ENCODE peak calls at places on chromosomes 1 and 21, in four cellular contexts. G, C, Z and U are unnamed samples.

GRCh38 chr1:41509270-41509671 is 24.8 kb upstream of the EDN2 start:
- DNase-seq in G (no peak), C (no peak), Z (no peak), U (no peak)

GRCh38 chr1:55898191-55898590 is 681.2 kb downstream of the PLPP3 start:
- DNase-seq in G (no peak), C (no peak), Z (no peak), U (no peak)

GRCh38 chr1:108051625-108052382 is 86.8 kb upstream of the VAV3 start:
- DNase-seq in G (no peak), C (no peak), Z (no peak), U (no peak)

GRCh38 chr1:160618763-160619274 is 28.0 kb downstream of the SLAMF1 start:
- DNase-seq in G (no peak), C (no peak), Z (peak), U (no peak)

GRCh38 chr1:156748670-156749428 is 2.6 kb downstream of the HDGF start:
- DNase-seq in G (peak), C (no peak), Z (peak), U (no peak)

GRCh38 chr1:158191299-158191698 is 10.6 kb downstream of the CD1D start:
- DNase-seq in G (no peak), C (no peak), Z (no peak), U (no peak)

GRCh38 chr1:15289251-15289651 is 42.2 kb downstream of the FHAD1 start:
- DNase-seq in G (no peak), C (no peak), Z (no peak), U (no peak)

GRCh38 chr1:22613226-22613918 is 23.1 kb upstream of the C1QA start:
- DNase-seq in G (no peak), C (no peak), Z (no peak), U (no peak)

GRCh38 chr1:85615536-85615935 is 35.0 kb downstream of the CCN1 start:
- DNase-seq in G (no peak), C (no peak), Z (no peak), U (no peak)

GRCh38 chr1:207495816-207496792 is at the start of gene CR1:
- DNase-seq in G (no peak), C (peak), Z (peak), U (no peak)

GRCh38 chr1:210631399-210631798 is 302.7 kb downstream of the HHAT start:
- DNase-seq in G (no peak), C (no peak), Z (no peak), U (no peak)
- TF ChIP-seq CTCF in G (no peak), C (no peak), Z (no peak), U (no peak)

DNA sequence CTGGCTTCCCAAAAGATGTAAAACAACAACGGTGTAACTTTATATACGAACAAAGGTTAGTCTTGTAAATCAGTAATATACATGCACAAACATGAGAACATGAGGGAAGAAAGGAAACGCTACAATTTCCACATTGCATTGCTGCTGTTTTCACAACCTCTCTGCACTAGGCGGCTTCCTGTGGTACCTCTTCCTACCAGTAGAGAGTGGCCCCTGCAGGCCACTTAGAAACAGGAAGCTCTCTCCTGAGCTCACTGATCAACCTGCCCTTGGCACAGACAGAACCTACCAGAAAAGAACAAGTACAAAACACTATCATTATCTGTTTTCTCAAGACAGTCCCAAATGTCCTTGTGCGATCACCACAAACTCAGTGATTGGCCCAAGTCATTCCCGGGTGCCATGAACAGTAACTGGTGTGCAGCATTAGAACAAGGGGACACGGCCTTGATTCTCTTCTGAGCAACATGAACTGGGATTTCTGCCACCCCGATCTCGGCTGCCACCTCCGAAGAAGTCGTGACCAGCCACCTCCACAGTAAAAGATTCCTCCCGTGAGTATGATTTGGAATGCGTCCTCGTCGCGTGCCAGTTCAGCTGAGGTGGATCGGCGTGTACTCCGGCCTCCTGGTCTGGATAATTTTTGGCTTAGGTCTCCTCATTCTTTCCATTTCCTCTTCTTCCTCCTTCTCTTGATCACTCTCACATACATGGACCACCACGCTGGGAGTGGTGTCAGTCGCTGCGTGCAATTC is 5.7 kb upstream of the KCNE1 start:
- DNase-seq in G (no peak), C (no peak), Z (peak), U (no peak)
- TF ChIP-seq CTCF in G (no peak), C (peak), Z (peak), U (peak)

DNA sequence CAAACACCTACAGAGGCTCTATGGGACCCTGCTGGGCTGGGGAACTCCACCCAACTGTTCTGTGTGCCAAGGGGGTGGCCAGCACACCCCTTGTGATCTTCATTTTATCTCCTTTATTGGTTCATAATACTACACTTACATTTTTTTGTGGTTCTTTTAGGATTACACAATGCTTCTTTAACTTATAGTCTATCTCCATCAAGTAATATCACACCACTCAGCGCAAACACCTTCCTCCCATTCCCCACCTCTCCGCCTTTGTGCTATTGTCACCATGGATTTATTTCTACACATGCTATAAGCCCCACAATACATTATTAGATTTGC is 15.9 kb downstream of the EFNA3 start:
- DNase-seq in G (no peak), C (no peak), Z (no peak), U (no peak)
- TF ChIP-seq CTCF in G (no peak), C (no peak), Z (no peak), U (no peak)

GRCh38 chr1:29120955-29121485 is 2.7 kb downstream of the TMEM200B start:
- DNase-seq in G (peak), C (peak), Z (no peak), U (no peak)

GRCh38 chr1:29120367-29120766 is 3.3 kb downstream of the TMEM200B start:
- DNase-seq in G (no peak), C (no peak), Z (no peak), U (no peak)

GRCh38 chr1:29121951-29122661 is 1.6 kb downstream of the TMEM200B start:
- DNase-seq in G (no peak), C (peak), Z (no peak), U (no peak)

GRCh38 chr1:29122662-29122986 is 1.1 kb downstream of the TMEM200B start:
- DNase-seq in G (peak), C (no peak), Z (no peak), U (peak)

GRCh38 chr1:29121516-29121937 is 2.2 kb downstream of the TMEM200B start:
- DNase-seq in G (no peak), C (no peak), Z (no peak), U (no peak)
- TF ChIP-seq CTCF in G (no peak), C (peak), Z (no peak), U (no peak)

GRCh38 chr1:234065794-234066447 is 161.4 kb downstream of the SLC35F3 start:
- DNase-seq in G (peak), C (peak), Z (peak), U (peak)
- TF ChIP-seq CTCF in G (peak), C (peak), Z (peak), U (peak)

GRCh38 chr1:46760558-46761166 is 38.2 kb upstream of the CYP4B1 start:
- DNase-seq in G (no peak), C (no peak), Z (no peak), U (no peak)
- TF ChIP-seq CTCF in G (no peak), C (no peak), Z (no peak), U (no peak)

GRCh38 chr1:232598133-232598532 is 31.8 kb downstream of the SIPA1L2 start:
- DNase-seq in G (no peak), C (no peak), Z (no peak), U (no peak)

GRCh38 chr1:232598837-232599177 is 31.1 kb downstream of the SIPA1L2 start:
- DNase-seq in G (no peak), C (no peak), Z (no peak), U (no peak)

GRCh38 chr1:232599178-232600041 is 30.5 kb downstream of the SIPA1L2 start:
- DNase-seq in G (no peak), C (no peak), Z (no peak), U (no peak)

GRCh38 chr1:232600430-232601258 is 29.3 kb downstream of the SIPA1L2 start:
- DNase-seq in G (no peak), C (no peak), Z (no peak), U (no peak)

DNA sequence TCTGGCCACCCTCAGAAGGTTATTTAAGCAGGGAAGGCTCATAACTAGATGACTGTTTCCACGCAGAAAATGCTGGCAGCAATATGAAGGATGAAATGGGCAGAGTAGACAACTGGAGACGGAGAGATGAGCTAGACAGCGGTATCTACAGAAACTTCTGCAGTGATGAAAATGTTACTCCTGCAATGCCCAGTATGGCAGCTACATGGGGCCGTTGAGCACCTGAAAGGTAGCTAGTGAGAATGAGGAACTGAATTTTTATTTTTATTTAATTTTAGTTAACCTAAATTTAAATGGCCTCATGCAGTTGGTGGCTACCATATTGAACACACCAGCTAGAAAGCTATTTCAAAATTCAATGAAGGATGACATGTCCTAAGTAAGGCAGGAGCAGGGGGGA is 27.3 kb downstream of the SIPA1L2 start:
- DNase-seq in G (no peak), C (no peak), Z (no peak), U (no peak)
- TF ChIP-seq CTCF in G (no peak), C (peak), Z (peak), U (peak)

DNA sequence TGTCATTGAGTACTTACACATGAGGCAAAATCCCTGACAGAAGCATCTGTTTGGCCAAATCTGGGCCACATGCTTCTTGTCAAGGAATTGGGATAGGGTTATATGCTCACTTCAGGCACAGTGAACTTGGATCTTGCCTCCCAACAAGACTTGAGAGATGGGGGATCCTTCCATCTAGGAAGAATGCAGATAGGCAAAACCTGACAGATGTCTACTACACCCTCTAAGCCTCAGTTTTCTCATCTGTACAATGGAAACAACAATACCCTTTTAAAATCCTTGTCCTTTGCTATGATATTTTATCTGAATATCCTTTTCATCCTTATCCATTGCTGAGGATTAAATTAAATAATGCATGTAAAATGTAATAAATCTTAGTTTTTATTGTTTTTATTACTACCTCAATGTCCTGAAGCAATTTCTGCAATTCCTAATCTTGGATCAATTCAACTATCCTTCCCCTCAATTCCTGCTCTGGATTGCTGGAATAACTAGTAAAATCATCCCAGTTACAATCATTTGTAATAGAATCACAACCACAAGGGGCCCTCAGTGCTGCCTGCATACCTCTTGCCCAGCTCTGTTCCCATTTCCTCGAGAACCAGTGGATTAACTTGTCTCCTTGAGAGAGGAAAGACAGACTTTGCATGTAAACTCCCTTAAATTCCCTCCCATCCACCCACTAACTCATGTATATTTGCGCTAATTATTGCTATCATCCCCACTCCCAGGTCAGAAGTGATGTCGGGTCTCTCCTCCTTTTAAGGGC is 8.1 kb upstream of the XPR1 start:
- DNase-seq in G (no peak), C (no peak), Z (no peak), U (no peak)
- TF ChIP-seq CTCF in G (no peak), C (peak), Z (peak), U (peak)